ENCODE peak calls at places on chromosomes 2 and 18, in nine cellular contexts. O is left ventricle myocardium inferior, P is foreskin keratinocyte, U is tibial nerve, M is upper lobe of right lung, C is GM12878, G is lower lobe of right lung, W is stomach, Q is HCT116. A is an unnamed sample. For H3K27me3, the result is how much of the 10 kb centered on the place peaks cover.

GRCh38 chr2:10447300-10448207 is 573 bp downstream of the ODC1 start:
- DNase-seq in C (peak), O (no peak), G (peak), Q (no peak), P (peak), M (peak), W (peak), U (peak), A (peak)

GRCh38 chr2:119230630-119231185 is 7.1 kb downstream of the STEAP3 start:
- DNase-seq in P (no peak), W (no peak), C (no peak), M (no peak), G (no peak), O (no peak), Q (no peak), U (no peak), A (no peak)

GRCh38 chr2:136246086-136246669 is 128.2 kb upstream of the CXCR4 start:
- DNase-seq in G (peak), O (no peak), M (peak), Q (peak), U (no peak), C (peak), P (no peak), W (peak), A (peak)

GRCh38 chr2:187055463-187055862 is 206.5 kb upstream of the ZSWIM2 start:
- DNase-seq in P (peak), Q (no peak), W (no peak), C (no peak), O (no peak), U (peak), M (no peak), G (no peak), A (no peak)

GRCh38 chr2:224646242-224646846 is 61.2 kb upstream of the CUL3 start:
- DNase-seq in G (no peak), W (no peak), U (no peak), Q (peak), P (no peak), C (no peak), O (no peak), M (no peak), A (no peak)

GRCh38 chr18:23862071-23862470 is 152.5 kb upstream of the TTC39C start:
- DNase-seq in P (peak), U (no peak), C (no peak), O (no peak), M (no peak), G (no peak), Q (no peak), W (no peak), A (no peak)

GRCh38 chr2:106096446-106097369 is 97.4 kb downstream of the UXS1 start:
- DNase-seq in Q (no peak), O (no peak), M (no peak), C (no peak), G (no peak), U (no peak), W (no peak), P (no peak), A (no peak)

GRCh38 chr2:218367415-218368149 is 10.9 kb downstream of the CATIP start:
- DNase-seq in Q (peak), W (peak), M (peak), C (peak), O (peak), P (peak), G (peak), U (peak), A (peak)

GRCh38 chr2:159921752-159922404 is 123.9 kb upstream of the CD302 start:
- DNase-seq in Q (peak), W (peak), O (peak), U (peak), C (no peak), P (peak), M (peak), G (peak), A (peak)

GRCh38 chr2:227335713-227336112 is 10.7 kb downstream of the MFF start:
- DNase-seq in M (no peak), Q (no peak), P (no peak), U (no peak), W (no peak), C (no peak), O (no peak), G (no peak), A (no peak)

GRCh38 chr18:34117319-34117718 is 107.4 kb downstream of the NOL4 start:
- DNase-seq in W (no peak), G (no peak), M (no peak), U (no peak), P (no peak), O (no peak), Q (no peak), C (no peak), A (no peak)

GRCh38 chr2:31770718-31771117 is 190.0 kb upstream of the SRD5A2 start:
- DNase-seq in U (no peak), M (no peak), C (no peak), W (no peak), G (no peak), Q (no peak), O (no peak), P (no peak), A (no peak)

GRCh38 chr2:127410871-127411396 is 7.3 kb upstream of the PROC start:
- DNase-seq in Q (no peak), P (peak), U (no peak), O (no peak), C (no peak), G (no peak), M (peak), W (peak), A (no peak)

GRCh38 chr2:25294573-25295462 is 46.9 kb downstream of the DNMT3A start:
- DNase-seq in Q (peak), W (peak), G (peak), O (peak), U (peak), M (peak), P (no peak), C (no peak), A (peak)

GRCh38 chr2:12858786-12859185 is 142.1 kb downstream of the TRIB2 start:
- DNase-seq in W (no peak), M (no peak), U (no peak), P (no peak), C (no peak), G (no peak), O (no peak), Q (no peak), A (no peak)

GRCh38 chr18:58490238-58490637 is 138.7 kb downstream of the ALPK2 start:
- DNase-seq in Q (no peak), U (no peak), O (no peak), G (no peak), C (no peak), M (no peak), P (no peak), W (no peak), A (no peak)

GRCh38 chr2:39504790-39505335 is 67.8 kb upstream of the MAP4K3 start:
- DNase-seq in C (no peak), Q (no peak), U (no peak), P (no peak), G (no peak), M (no peak), W (no peak), O (no peak), A (no peak)

GRCh38 chr2:186780701-186781316 is 68.2 kb downstream of the ZSWIM2 start:
- DNase-seq in Q (peak), M (no peak), O (no peak), W (no peak), U (no peak), G (no peak), P (peak), C (no peak), A (no peak)

GRCh38 chr2:160367887-160368286 is 125.7 kb downstream of the RBMS1 start:
- DNase-seq in C (peak), G (no peak), M (no peak), P (no peak), Q (no peak), W (no peak), U (peak), O (no peak), A (no peak)

GRCh38 chr18:13446024-13446423 is 227.5 kb downstream of the LDLRAD4 start:
- DNase-seq in U (no peak), G (no peak), O (no peak), Q (no peak), P (no peak), C (no peak), M (no peak), W (no peak), A (peak)

GRCh38 chr18:63155169-63155852 is 164.3 kb downstream of the BCL2 start:
- DNase-seq in W (peak), C (peak), Q (peak), M (peak), P (peak), U (peak), O (peak), G (peak), A (peak)

GRCh38 chr2:235940330-235940729 is 227.9 kb downstream of the GBX2 start:
- DNase-seq in G (no peak), Q (no peak), W (no peak), M (no peak), P (peak), C (no peak), U (no peak), O (peak), A (peak)

GRCh38 chr2:104929663-104930062 is 75.7 kb downstream of the POU3F3 start:
- DNase-seq in P (no peak), M (no peak), U (no peak), Q (no peak), G (no peak), W (no peak), O (no peak), C (no peak), A (no peak)

GRCh38 chr18:68234115-68234514 is 480.8 kb downstream of the TMX3 start:
- DNase-seq in Q (no peak), O (no peak), M (no peak), W (no peak), G (no peak), P (no peak), U (no peak), C (no peak), A (no peak)

GRCh38 chr2:7108792-7109557 is 191.8 kb downstream of the RNF144A start:
- DNase-seq in W (no peak), O (no peak), P (no peak), U (no peak), M (no peak), C (no peak), G (no peak), Q (no peak), A (no peak)

GRCh38 chr2:207180741-207181140 is 15.0 kb upstream of the KLF7 start:
- DNase-seq in G (no peak), M (no peak), U (no peak), W (no peak), Q (no peak), O (no peak), C (no peak), P (no peak), A (no peak)

GRCh38 chr2:152813381-152813780 is 95.0 kb downstream of the ARL6IP6 start:
- DNase-seq in P (no peak), M (no peak), W (no peak), Q (no peak), C (no peak), U (no peak), O (no peak), G (no peak), A (no peak)

GRCh38 chr2:136244558-136244885 is 126.6 kb upstream of the CXCR4 start:
- DNase-seq in Q (no peak), U (no peak), O (no peak), G (no peak), C (no peak), M (no peak), P (no peak), W (no peak), A (no peak)

GRCh38 chr2:217746741-217747287 is 256.0 kb downstream of the TNS1 start:
- DNase-seq in C (no peak), O (no peak), M (no peak), G (no peak), Q (no peak), P (no peak), W (no peak), U (no peak), A (no peak)

GRCh38 chr2:66532972-66533868 is 98.3 kb downstream of the MEIS1 start:
- DNase-seq in O (no peak), M (no peak), W (no peak), C (no peak), U (no peak), P (no peak), G (no peak), Q (no peak), A (no peak)

GRCh38 chr18:5987217-5987616 is 91.9 kb upstream of the TMEM200C start:
- DNase-seq in W (no peak), P (no peak), M (no peak), G (no peak), C (no peak), O (no peak), U (no peak), Q (no peak), A (no peak)

DNA sequence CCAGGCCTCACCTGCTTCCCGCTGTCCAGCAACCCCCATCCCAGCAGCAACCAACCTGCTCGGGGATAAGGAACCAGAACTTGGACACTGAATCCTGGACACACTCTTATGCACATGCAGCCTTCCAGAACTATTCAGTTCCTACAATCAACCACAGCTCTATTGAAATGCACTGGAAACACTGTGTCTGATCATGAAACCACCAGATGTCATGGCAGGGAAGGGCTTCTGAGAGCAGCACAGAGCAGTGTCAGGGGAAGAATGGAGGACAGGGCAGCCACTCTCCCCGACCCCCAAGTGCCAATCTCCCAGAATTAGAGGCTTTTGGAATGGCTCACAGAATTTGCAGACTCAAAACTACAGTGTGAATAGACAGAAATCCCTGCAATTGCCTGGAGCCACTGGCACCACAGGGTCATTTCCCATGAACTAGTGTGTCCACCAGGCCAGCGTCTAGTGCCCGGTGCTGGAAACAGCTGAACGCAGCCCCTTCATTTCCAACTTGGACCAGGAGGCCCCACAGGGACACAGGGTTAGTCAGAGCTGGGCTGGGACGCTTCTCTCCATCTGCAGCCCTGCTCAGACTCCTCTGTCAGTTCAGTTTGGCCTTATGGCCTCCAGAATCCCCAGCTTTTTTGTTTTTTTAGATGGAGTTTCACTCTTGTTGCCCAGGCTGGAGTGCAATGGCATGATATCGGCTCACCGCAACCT is 25.5 kb downstream of the MRPL35 start:
- DNase-seq in M (no peak), O (no peak), G (no peak), P (no peak), U (no peak), Q (no peak), C (no peak), W (no peak), A (no peak)
- TF ChIP-seq CTCF in M (no peak), O (no peak), G (no peak), P (no peak), U (no peak), Q (no peak), C (no peak), W (no peak), A (no peak)

GRCh38 chr18:35121038-35121437 is 79.8 kb downstream of the MAPRE2 start:
- DNase-seq in O (no peak), Q (no peak), C (no peak), G (no peak), U (no peak), P (no peak), W (no peak), M (no peak), A (no peak)
- H3K27ac ChIP-seq in O (peak), Q (no peak), C (no peak), G (no peak), U (no peak), P (no peak), W (no peak), M (no peak), A (peak)

GRCh38 chr2:239689410-239689809 is 288.6 kb upstream of the HDAC4 start:
- DNase-seq in P (no peak), M (no peak), C (no peak), O (no peak), U (no peak), Q (no peak), G (peak), W (no peak), A (peak)

GRCh38 chr2:239688098-239688497 is 287.3 kb upstream of the HDAC4 start:
- DNase-seq in C (no peak), U (no peak), Q (no peak), W (no peak), P (no peak), G (peak), O (no peak), M (peak), A (no peak)

GRCh38 chr2:239689985-239690384 is 289.2 kb upstream of the HDAC4 start:
- DNase-seq in M (no peak), P (no peak), W (no peak), Q (no peak), C (no peak), U (no peak), O (no peak), G (peak), A (peak)

GRCh38 chr2:239687441-239687840 is 286.6 kb upstream of the HDAC4 start:
- DNase-seq in M (no peak), G (no peak), W (peak), C (no peak), P (no peak), U (no peak), Q (no peak), O (no peak), A (no peak)

GRCh38 chr2:239688840-239689239 is 288.0 kb upstream of the HDAC4 start:
- DNase-seq in P (no peak), O (no peak), Q (no peak), W (no peak), M (no peak), U (no peak), G (no peak), C (no peak), A (no peak)
- H3K27me3 ChIP-seq in P (under half), O (half or more), Q (under half), W (under half), M (under half), U (under half), G (under half), C (under half), A (under half)

GRCh38 chr18:28398491-28398890 is 221.6 kb upstream of the CDH2 start:
- DNase-seq in P (no peak), G (no peak), U (no peak), M (no peak), C (no peak), W (no peak), Q (no peak), O (no peak), A (no peak)
- TF ChIP-seq CTCF in P (no peak), G (no peak), U (no peak), M (no peak), C (no peak), W (no peak), Q (no peak), O (no peak), A (no peak)

A was measured in tibial artery.